ENCODE peak calls at places on chromosomes 12 and 14, in nine cellular contexts. P is HepG2, C is A549, L is H1, F is SK-N-SH, E is GM12878, N is HCT116, G is K562, O is endothelial cell of umbilical vein. Q is an unnamed sample.

GRCh38 chr12:41993283-41993682 is 151.4 kb downstream of the GXYLT1 start:
- DNase-seq in P (no peak), C (no peak), L (no peak), F (no peak), E (no peak), N (no peak), G (no peak), O (no peak), Q (no peak)

GRCh38 chr12:117279606-117280005 is 81.8 kb downstream of the NOS1 start:
- DNase-seq in P (no peak), C (no peak), L (peak), F (no peak), E (no peak), N (no peak), G (no peak), O (no peak), Q (no peak)

GRCh38 chr12:131357920-131358319 is 353.0 kb upstream of the SFSWAP start:
- DNase-seq in P (no peak), C (no peak), L (no peak), F (no peak), E (no peak), N (no peak), G (no peak), O (no peak), Q (no peak)

GRCh38 chr12:42798811-42799438 is 209.4 kb upstream of the PRICKLE1 start:
- DNase-seq in P (no peak), C (no peak), L (no peak), F (no peak), E (no peak), N (no peak), G (no peak), O (no peak), Q (peak)

GRCh38 chr14:99802301-99803105 is 9.3 kb downstream of the EML1 start:
- DNase-seq in P (no peak), C (peak), L (no peak), F (no peak), E (no peak), N (no peak), G (no peak), O (no peak), Q (no peak)

GRCh38 chr12:10365716-10366433 is 24.0 kb downstream of the KLRK1 start:
- DNase-seq in P (no peak), C (no peak), L (no peak), F (no peak), E (no peak), N (peak), G (peak), O (peak), Q (peak)

GRCh38 chr14:91371011-91371989 is 46.3 kb downstream of the CCDC88C start:
- DNase-seq in P (no peak), C (no peak), L (no peak), F (no peak), E (no peak), N (no peak), G (no peak), O (no peak), Q (peak)

GRCh38 chr12:46779879-46780278 is 45.9 kb downstream of the SLC38A4 start:
- DNase-seq in P (no peak), C (no peak), L (no peak), F (no peak), E (no peak), N (no peak), G (no peak), O (no peak), Q (no peak)

GRCh38 chr12:49869816-49870500 is 27.1 kb upstream of the BCDIN3D start:
- DNase-seq in P (no peak), C (no peak), L (peak), F (no peak), E (no peak), N (no peak), G (no peak), O (no peak), Q (no peak)

GRCh38 chr12:1496162-1496925 is 98.0 kb downstream of the FBXL14 start:
- DNase-seq in P (no peak), C (no peak), L (peak), F (no peak), E (no peak), N (no peak), G (no peak), O (no peak), Q (no peak)

GRCh38 chr14:96059519-96060135 is 20.5 kb downstream of the C14orf132 start:
- DNase-seq in P (no peak), C (no peak), L (no peak), F (no peak), E (no peak), N (no peak), G (no peak), O (no peak), Q (no peak)

GRCh38 chr14:70706177-70706576 is 64.5 kb downstream of the TTC9 start:
- DNase-seq in P (peak), C (no peak), L (no peak), F (no peak), E (no peak), N (no peak), G (no peak), O (no peak), Q (no peak)

GRCh38 chr14:50875359-50876090 is 3.7 kb downstream of the ABHD12B start:
- DNase-seq in P (peak), C (no peak), L (no peak), F (no peak), E (peak), N (no peak), G (no peak), O (no peak), Q (peak)

GRCh38 chr12:29317556-29318363 is 63.2 kb downstream of the ERGIC2 start:
- DNase-seq in P (peak), C (peak), L (no peak), F (peak), E (peak), N (peak), G (peak), O (peak), Q (peak)

GRCh38 chr12:28202374-28203130 is 12.3 kb downstream of the CCDC91 start:
- DNase-seq in P (peak), C (peak), L (no peak), F (peak), E (no peak), N (no peak), G (no peak), O (no peak), Q (no peak)

GRCh38 chr14:71931492-71932228 is 569 bp upstream of the RGS6 start:
- DNase-seq in P (no peak), C (no peak), L (no peak), F (peak), E (no peak), N (no peak), G (no peak), O (no peak), Q (no peak)

GRCh38 chr12:59067068-59067467 is 146.8 kb upstream of the LRIG3 start:
- DNase-seq in P (no peak), C (peak), L (no peak), F (peak), E (no peak), N (no peak), G (no peak), O (peak), Q (no peak)

GRCh38 chr14:38204717-38205115 is 3.0 kb upstream of the SSTR1 start:
- DNase-seq in P (no peak), C (no peak), L (no peak), F (no peak), E (no peak), N (no peak), G (no peak), O (no peak), Q (no peak)

GRCh38 chr12:120818416-120818815 is 85.7 kb downstream of the SPPL3 start:
- DNase-seq in P (peak), C (no peak), L (no peak), F (no peak), E (no peak), N (no peak), G (no peak), O (no peak), Q (no peak)

GRCh38 chr14:59507063-59507751 is 22.9 kb downstream of the JKAMP start:
- DNase-seq in P (peak), C (peak), L (peak), F (peak), E (no peak), N (peak), G (peak), O (peak), Q (peak)

GRCh38 chr14:55245657-55246268 is 25.5 kb upstream of the FBXO34 start:
- DNase-seq in P (peak), C (peak), L (no peak), F (no peak), E (no peak), N (peak), G (no peak), O (peak), Q (peak)

GRCh38 chr12:115383668-115384067 is 699.7 kb upstream of the TBX3 start:
- DNase-seq in P (no peak), C (peak), L (no peak), F (no peak), E (no peak), N (no peak), G (no peak), O (no peak), Q (no peak)

GRCh38 chr12:93514853-93515252 is 47.5 kb downstream of the MRPL42 start:
- DNase-seq in P (no peak), C (no peak), L (no peak), F (no peak), E (no peak), N (no peak), G (no peak), O (no peak), Q (no peak)

GRCh38 chr14:20328705-20329104 is 4.4 kb downstream of the CCNB1IP1 start:
- DNase-seq in P (no peak), C (no peak), L (no peak), F (no peak), E (no peak), N (no peak), G (no peak), O (no peak), Q (no peak)

GRCh38 chr12:72207094-72207493 is 65.1 kb upstream of the TRHDE start:
- DNase-seq in P (no peak), C (no peak), L (no peak), F (no peak), E (no peak), N (no peak), G (no peak), O (no peak), Q (no peak)

GRCh38 chr12:72197790-72198189 is 74.4 kb upstream of the TRHDE start:
- DNase-seq in P (no peak), C (no peak), L (no peak), F (no peak), E (no peak), N (no peak), G (no peak), O (no peak), Q (peak)

GRCh38 chr12:72203764-72204335 is 68.3 kb upstream of the TRHDE start:
- DNase-seq in P (no peak), C (no peak), L (no peak), F (no peak), E (no peak), N (no peak), G (no peak), O (no peak), Q (no peak)

DNA sequence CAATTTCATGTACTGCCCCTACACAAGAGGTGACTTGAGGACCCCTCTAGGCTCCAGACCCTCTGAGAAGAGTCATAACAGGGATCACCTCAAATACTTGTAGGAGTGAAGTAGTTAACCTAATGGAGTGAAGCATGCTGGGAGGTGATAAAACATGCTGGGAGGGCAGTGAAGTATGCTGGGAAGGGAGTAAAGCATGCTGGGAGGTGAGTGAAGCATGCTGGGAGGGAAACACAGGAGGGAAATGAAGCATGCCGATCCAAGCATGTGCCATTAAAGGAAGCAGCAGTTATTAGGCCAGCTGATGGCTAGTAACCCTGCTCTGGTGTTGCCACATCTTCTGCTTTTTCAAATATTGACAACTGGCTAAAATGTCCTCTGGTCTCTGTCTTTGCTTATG is 70.7 kb upstream of the TRHDE start:
- DNase-seq in P (no peak), C (no peak), L (no peak), F (no peak), E (no peak), N (no peak), G (no peak), O (no peak), Q (peak)
- TF ChIP-seq MAX in P (no peak), C (no peak), L (peak), F (no peak), E (no peak), N (no peak), G (no peak), O (no peak), Q (no peak)

GRCh38 chr12:57840701-57841100 is 5.8 kb downstream of the CTDSP2 start:
- DNase-seq in P (peak), C (no peak), L (no peak), F (peak), E (no peak), N (no peak), G (no peak), O (peak), Q (no peak)

GRCh38 chr12:57839996-57840395 is 6.5 kb downstream of the CTDSP2 start:
- DNase-seq in P (no peak), C (no peak), L (no peak), F (no peak), E (no peak), N (no peak), G (no peak), O (no peak), Q (no peak)

GRCh38 chr12:57837779-57838562 is 8.6 kb downstream of the CTDSP2 start:
- DNase-seq in P (no peak), C (no peak), L (no peak), F (no peak), E (no peak), N (no peak), G (no peak), O (peak), Q (peak)

GRCh38 chr12:57836442-57837375 is 9.8 kb downstream of the CTDSP2 start:
- DNase-seq in P (no peak), C (no peak), L (no peak), F (no peak), E (no peak), N (no peak), G (no peak), O (peak), Q (peak)

DNA sequence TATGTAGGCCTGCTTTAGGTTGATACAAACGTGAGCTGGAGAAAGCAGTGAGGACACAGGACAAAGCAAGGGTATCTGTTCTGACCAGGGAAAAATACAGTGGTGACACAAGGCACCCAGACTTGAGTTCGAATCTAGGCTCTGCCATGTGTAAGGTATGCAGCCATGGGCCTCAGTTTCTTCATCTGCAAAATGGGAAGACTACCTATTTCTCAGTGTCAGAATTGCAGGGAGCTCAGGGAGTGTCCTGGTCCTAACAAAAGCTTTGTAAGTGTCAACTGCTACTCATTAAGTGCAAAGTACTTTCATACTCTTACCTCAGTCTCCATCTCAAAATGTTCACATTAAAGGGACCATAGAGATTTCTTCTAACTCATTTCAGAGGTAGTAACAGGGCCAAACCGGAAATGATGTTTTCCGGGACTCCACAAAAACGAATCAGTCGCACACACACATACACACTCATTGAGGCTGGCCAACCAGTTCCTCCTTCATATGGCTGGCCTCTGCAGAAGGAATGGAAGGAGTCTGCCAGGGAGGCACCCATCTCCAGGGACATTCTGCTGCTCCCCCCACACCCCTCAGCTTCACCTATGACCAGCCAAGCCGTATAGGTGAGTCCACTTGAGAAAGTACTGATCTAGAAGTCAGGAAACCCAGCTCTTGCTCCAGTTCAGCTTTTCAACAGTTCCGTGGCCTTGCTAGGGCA is 7.8 kb downstream of the CTDSP2 start:
- DNase-seq in P (no peak), C (no peak), L (no peak), F (no peak), E (no peak), N (no peak), G (no peak), O (peak), Q (no peak)
- H3K4me3 ChIP-seq in P (no peak), C (no peak), L (no peak), F (no peak), E (peak), N (no peak), G (no peak), O (peak), Q (no peak)

DNA sequence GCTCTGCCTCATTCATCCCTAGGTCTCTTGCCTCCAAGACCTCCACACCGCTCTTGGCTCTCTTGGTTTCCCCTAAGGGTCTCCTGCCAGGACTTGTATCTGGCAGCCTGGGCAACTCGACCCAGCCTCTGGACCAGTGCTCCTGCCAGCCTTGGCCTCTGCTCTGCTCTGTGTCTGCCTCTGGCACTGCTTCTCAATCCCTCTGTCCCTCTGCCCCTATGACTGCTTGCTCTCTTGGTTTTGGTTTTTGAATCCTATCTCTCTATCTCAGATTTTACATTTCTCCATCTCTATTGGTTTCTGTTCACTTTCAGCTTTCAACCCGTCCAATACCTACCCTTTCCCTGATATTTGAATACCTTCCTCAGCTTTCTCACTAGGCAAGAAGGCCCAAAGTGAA is 6.3 kb downstream of the ITGA5 start:
- DNase-seq in P (no peak), C (no peak), L (peak), F (no peak), E (no peak), N (no peak), G (no peak), O (peak), Q (no peak)
- TF ChIP-seq MAX in P (no peak), C (no peak), L (no peak), F (no peak), E (no peak), N (no peak), G (no peak), O (no peak), Q (no peak)

GRCh38 chr12:3863756-3864155 is 9.4 kb downstream of the PARP11 start:
- DNase-seq in P (no peak), C (no peak), L (no peak), F (no peak), E (no peak), N (no peak), G (no peak), O (no peak), Q (no peak)

GRCh38 chr12:3872800-3873636 is at the start of gene PARP11:
- DNase-seq in P (peak), C (peak), L (peak), F (peak), E (peak), N (peak), G (peak), O (peak), Q (peak)

GRCh38 chr12:3869860-3870259 is 3.3 kb downstream of the PARP11 start:
- DNase-seq in P (no peak), C (no peak), L (no peak), F (no peak), E (no peak), N (no peak), G (no peak), O (peak), Q (no peak)

DNA sequence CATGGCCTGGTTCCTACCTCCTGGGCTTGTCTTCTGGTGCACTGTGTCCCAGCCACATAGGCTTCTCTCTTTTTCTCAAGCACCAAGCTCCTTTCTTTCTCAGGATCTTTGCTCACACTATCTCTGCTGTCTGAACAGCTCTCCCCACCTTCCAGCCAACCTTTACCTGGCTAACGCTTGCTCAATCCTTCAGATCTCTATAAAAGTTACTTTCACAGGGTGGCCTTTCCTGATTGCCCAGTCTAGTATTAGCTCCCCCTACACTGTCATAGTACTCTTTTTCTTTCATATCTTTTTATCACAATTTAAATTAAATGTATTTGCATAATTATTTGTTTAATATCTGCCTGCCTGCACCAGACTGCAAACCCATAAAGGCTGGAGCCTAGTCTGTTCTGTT is 3.8 kb downstream of the PARP11 start:
- DNase-seq in P (no peak), C (no peak), L (no peak), F (no peak), E (no peak), N (no peak), G (no peak), O (no peak), Q (no peak)
- H3K4me3 ChIP-seq in P (no peak), C (no peak), L (no peak), F (no peak), E (peak), N (no peak), G (no peak), O (no peak), Q (no peak)

DNA sequence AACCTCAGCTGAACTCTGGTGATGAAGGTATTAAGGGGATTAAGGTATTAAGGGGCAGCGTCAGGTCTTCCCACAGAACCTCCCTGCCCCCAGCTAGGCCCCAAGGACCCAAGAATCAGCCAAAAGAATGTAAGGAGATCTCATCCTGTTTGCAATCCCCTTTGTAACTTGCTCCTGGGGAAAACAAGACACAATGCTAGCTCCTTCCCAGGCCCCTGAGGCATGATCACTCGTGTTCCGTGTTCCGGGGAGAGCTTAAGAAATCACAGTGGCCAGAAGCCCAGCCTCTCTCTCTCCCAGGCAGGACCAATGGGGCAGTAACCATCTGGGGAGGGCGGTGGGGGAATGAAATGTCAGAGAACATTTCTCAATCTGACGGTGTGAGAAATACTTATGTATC is 33.2 kb downstream of the PIGH start:
- DNase-seq in P (no peak), C (no peak), L (no peak), F (no peak), E (no peak), N (no peak), G (no peak), O (no peak), Q (no peak)
- TF ChIP-seq MAX in P (no peak), C (no peak), L (no peak), F (no peak), E (no peak), N (no peak), G (no peak), O (no peak), Q (no peak)

Q was measured in NB4.